ENCODE peak calls at places on chromosomes 16 and 17, in eight cellular contexts. D is IMR-90, G is left ventricle myocardium inferior, T is GM23248, Y is tibial artery, J is ovary, U is neural progenitor cell, R is endothelial cell of umbilical vein. N is an unnamed sample.

GRCh38 chr16:68902376-68903345 is 59.3 kb downstream of the TANGO6 start:
- DNase-seq in D (peak; percentile 63), G (no peak), T (peak; percentile 72), Y (no peak), J (no peak), U (peak; percentile 75), R (peak; percentile 77), N (no peak)

GRCh38 chr17:14559720-14560119 is 258.8 kb downstream of the HS3ST3B1 start:
- DNase-seq in D (no peak), G (no peak), T (no peak), Y (no peak), J (no peak), U (no peak), R (no peak), N (no peak)

GRCh38 chr17:4476512-4477070 is 22.1 kb upstream of the SPNS2 start:
- DNase-seq in D (no peak), G (no peak), T (no peak), Y (no peak), J (no peak), U (peak; percentile 3), R (no peak), N (no peak)

GRCh38 chr17:7862692-7863437 is 5.1 kb downstream of the CYB5D1 start:
- DNase-seq in D (peak; percentile 54), G (peak; percentile 20), T (peak; percentile 64), Y (no peak), J (peak; percentile 48), U (peak; percentile 82), R (peak; percentile 57), N (peak; percentile 53)

GRCh38 chr17:77254961-77255741 is 114.4 kb downstream of the SEC14L1 start:
- DNase-seq in D (peak; percentile 86), G (no peak), T (peak; percentile 97), Y (peak; percentile 79), J (no peak), U (peak; percentile 25), R (peak; percentile 22), N (peak; percentile 99)

GRCh38 chr17:45306623-45307022 is 10.2 kb downstream of the MAP3K14 start:
- DNase-seq in D (no peak), G (no peak), T (no peak), Y (no peak), J (no peak), U (no peak), R (no peak), N (no peak)

GRCh38 chr17:49817993-49818392 is 29.5 kb downstream of the KAT7 start:
- DNase-seq in D (no peak), G (no peak), T (no peak), Y (no peak), J (no peak), U (no peak), R (no peak), N (no peak)

GRCh38 chr17:3475812-3476686 is at the start of gene ASPA:
- DNase-seq in D (peak; percentile 3), G (no peak), T (peak; percentile 47), Y (no peak), J (no peak), U (no peak), R (no peak), N (no peak)

GRCh38 chr17:16928406-16929280 is 43.3 kb downstream of the TNFRSF13B start:
- DNase-seq in D (no peak), G (peak; percentile 14), T (no peak), Y (peak; percentile 58), J (no peak), U (no peak), R (no peak), N (no peak)

GRCh38 chr17:82334622-82335394 is 1.2 kb upstream of the SECTM1 start:
- DNase-seq in D (peak; percentile 22), G (no peak), T (peak; percentile 43), Y (no peak), J (no peak), U (no peak), R (peak; percentile 49), N (no peak)

GRCh38 chr16:87727346-87727745 is 38.4 kb downstream of the KLHDC4 start:
- DNase-seq in D (no peak), G (no peak), T (no peak), Y (no peak), J (no peak), U (no peak), R (no peak), N (no peak)

GRCh38 chr17:41868568-41868967 is 3.3 kb upstream of the KLHL11 start:
- DNase-seq in D (no peak), G (no peak), T (no peak), Y (no peak), J (no peak), U (no peak), R (no peak), N (no peak)

DNA sequence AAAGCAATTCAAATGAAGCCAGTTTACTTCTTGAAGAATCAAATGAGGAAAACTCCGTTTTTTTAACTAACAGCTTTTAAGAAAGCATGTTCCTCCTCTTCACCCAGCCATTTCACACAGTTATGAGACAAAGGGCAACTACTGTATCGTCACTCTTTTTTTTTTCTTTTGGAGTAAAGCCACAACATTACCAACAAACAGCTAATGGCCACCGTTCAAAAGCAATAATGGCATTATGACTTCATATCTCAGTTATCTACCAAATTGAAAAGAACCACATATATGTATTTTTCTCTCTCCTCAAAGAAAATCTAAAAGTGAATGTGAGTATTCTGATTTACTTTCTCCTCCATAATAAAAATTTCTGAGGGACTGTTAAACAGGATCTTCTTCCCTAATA is 14.5 kb downstream of the GRB2 start:
- DNase-seq in D (peak; percentile 39), G (no peak), T (peak; percentile 73), Y (no peak), J (no peak), U (no peak), R (peak; percentile 43), N (no peak)
- H3K4me1 ChIP-seq in D (no peaks in the 10 kb centered on the region), G (peaks cover 79% of the 10 kb centered on the region), T (peaks cover 43% of the 10 kb centered on the region), Y (peaks cover 26% of the 10 kb centered on the region), J (peaks cover 7% of the 10 kb centered on the region), U (peaks cover 26% of the 10 kb centered on the region), R (peaks cover 31% of the 10 kb centered on the region), N (peaks cover 24% of the 10 kb centered on the region)

GRCh38 chr17:80986046-80986445 is 5.6 kb upstream of the CHMP6 start:
- DNase-seq in D (no peak), G (no peak), T (no peak), Y (no peak), J (no peak), U (no peak), R (no peak), N (no peak)

GRCh38 chr17:80986816-80987480 is 4.7 kb upstream of the CHMP6 start:
- DNase-seq in D (no peak), G (no peak), T (no peak), Y (peak; percentile 72), J (peak; percentile 32), U (no peak), R (no peak), N (no peak)

GRCh38 chr17:80983545-80983944 is 8.1 kb upstream of the CHMP6 start:
- DNase-seq in D (no peak), G (no peak), T (no peak), Y (no peak), J (no peak), U (no peak), R (no peak), N (no peak)

GRCh38 chr17:80982426-80982974 is 9.1 kb upstream of the CHMP6 start:
- DNase-seq in D (no peak), G (no peak), T (no peak), Y (no peak), J (no peak), U (no peak), R (no peak), N (no peak)

DNA sequence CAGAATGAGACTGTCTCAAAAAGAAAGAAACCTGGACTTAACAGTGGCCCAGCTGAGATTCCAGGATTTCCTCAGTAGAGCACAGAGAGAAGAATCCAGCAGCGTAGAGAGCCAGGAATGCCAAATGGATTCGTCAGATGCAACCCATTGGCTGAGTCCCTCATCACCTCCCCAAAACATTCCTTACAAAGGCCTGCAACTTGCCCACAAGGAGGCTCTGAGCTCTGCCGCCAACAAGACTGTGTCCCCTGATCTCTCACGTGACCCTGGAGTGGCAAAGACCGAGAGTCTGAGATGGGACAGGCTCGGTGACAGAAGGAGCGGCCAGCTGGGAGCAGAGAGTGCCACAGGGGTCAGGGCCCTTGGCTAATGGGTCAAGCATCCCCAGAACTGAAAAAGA is 6.9 kb upstream of the CHMP6 start:
- DNase-seq in D (peak; percentile 96), G (no peak), T (peak; percentile 97), Y (peak; percentile 89), J (peak; percentile 30), U (peak; percentile 74), R (no peak), N (peak; percentile 84)
- H3K27ac ChIP-seq in D (peak overlapping the region; percentile 81), G (no peak overlapping the region), T (peak overlapping the region; percentile 67), Y (peak overlapping the region; percentile 47), J (no peak overlapping the region), U (no peak overlapping the region), R (no peak overlapping the region), N (peak overlapping the region; percentile 65)

GRCh38 chr16:89418352-89418751 is 72.0 kb downstream of the ANKRD11 start:
- DNase-seq in D (no peak), G (no peak), T (no peak), Y (no peak), J (no peak), U (no peak), R (no peak), N (no peak)
- H3K4me1 ChIP-seq in D (peaks cover 19% of the 10 kb centered on the region), G (peaks cover 87% of the 10 kb centered on the region), T (no peaks in the 10 kb centered on the region), Y (peaks cover 36% of the 10 kb centered on the region), J (peaks cover 32% of the 10 kb centered on the region), U (peaks cover 12% of the 10 kb centered on the region), R (peaks cover 23% of the 10 kb centered on the region), N (peaks cover 16% of the 10 kb centered on the region)

DNA sequence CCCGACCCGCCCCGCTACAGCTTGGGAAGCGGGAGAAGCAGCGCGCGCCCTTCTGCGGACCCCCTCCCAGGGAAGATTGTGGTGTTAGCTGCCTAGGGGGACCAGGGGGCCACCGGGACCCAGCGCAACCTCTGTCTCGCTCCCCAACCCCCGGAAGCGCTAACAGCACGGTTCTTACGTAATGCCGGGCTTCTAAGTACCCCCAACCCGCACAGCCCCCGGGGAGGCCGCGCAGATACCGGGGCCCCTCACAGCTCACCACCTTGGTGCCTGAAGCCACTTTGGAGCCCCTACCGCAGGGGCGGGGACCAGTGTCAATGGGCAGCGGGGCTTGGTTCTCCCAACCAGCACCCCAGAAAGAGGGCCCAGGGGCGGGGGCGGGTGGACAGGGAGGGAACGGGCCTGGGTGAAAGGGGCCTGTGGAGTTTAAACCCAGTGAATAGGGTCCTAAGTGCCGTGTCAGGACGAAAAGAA is 348 bp downstream of the MPP2 start:
- DNase-seq in D (no peak), G (no peak), T (peak; percentile 40), Y (no peak), J (peak; percentile 54), U (no peak), R (no peak), N (no peak)
- H3K27ac ChIP-seq in D (no peak overlapping the region), G (peak overlapping the region; percentile 79), T (no peak overlapping the region), Y (peak overlapping the region; percentile 96), J (peak overlapping the region; percentile 68), U (no peak overlapping the region), R (no peak overlapping the region), N (no peak overlapping the region)

GRCh38 chr17:79875511-79875910 is 36.3 kb upstream of the CBX4 start:
- DNase-seq in D (no peak), G (no peak), T (no peak), Y (no peak), J (no peak), U (no peak), R (no peak), N (no peak)
- H3K4me1 ChIP-seq in D (no peaks in the 10 kb centered on the region), G (no peaks in the 10 kb centered on the region), T (no peaks in the 10 kb centered on the region), Y (no peaks in the 10 kb centered on the region), J (no peaks in the 10 kb centered on the region), U (peaks cover 10% of the 10 kb centered on the region), R (no peaks in the 10 kb centered on the region), N (peaks cover 5% of the 10 kb centered on the region)

GRCh38 chr17:28693866-28694265 is 17.8 kb downstream of the PROCA1 start:
- DNase-seq in D (no peak), G (no peak), T (no peak), Y (no peak), J (no peak), U (no peak), R (no peak), N (no peak)
- H3K27ac ChIP-seq in D (no peak overlapping the region), G (no peak overlapping the region), T (no peak overlapping the region), Y (no peak overlapping the region), J (no peak overlapping the region), U (no peak overlapping the region), R (no peak overlapping the region), N (no peak overlapping the region)

GRCh38 chr16:726438-727290 is at the start of the genes CCDC78 and HAGHL:
- DNase-seq in D (peak; percentile 34), G (peak; percentile 67), T (peak; percentile 63), Y (no peak), J (peak; percentile 59), U (peak; percentile 86), R (peak; percentile 24), N (no peak)
- H3K4me1 ChIP-seq in D (peaks cover 9% of the 10 kb centered on the region), G (peaks cover 32% of the 10 kb centered on the region), T (no peaks in the 10 kb centered on the region), Y (peaks cover 32% of the 10 kb centered on the region), J (peaks cover 12% of the 10 kb centered on the region), U (peaks cover 8% of the 10 kb centered on the region), R (peaks cover 17% of the 10 kb centered on the region), N (peaks cover 24% of the 10 kb centered on the region)